ENCODE peak calls at places on chromosomes 13 and 19, in ten cellular contexts. One of them, this sample, is unnamed.
A peak's percentile ranks its signal among the peaks of the same experiment; 100 is the strongest.

GRCh38 chr19:6115992-6116391 is 5.7 kb upstream of the RFX2 start:
- DNase-seq in fibroblast of lung: no peak
- DNase-seq in PC-3: no peak
- DNase-seq in A673: no peak
- DNase-seq in GM23248: no peak
- DNase-seq in neural progenitor cell: no peak
- DNase-seq in astrocyte: no peak
- DNase-seq in hepatocyte: no peak
- DNase-seq in mammary epithelial cell: no peak
- DNase-seq in PC-9: no peak
- DNase-seq in this sample: no peak

GRCh38 chr13:41019027-41019487 is at the start of gene ELF1:
- DNase-seq in fibroblast of lung: peak; percentile 72
- DNase-seq in PC-3: peak; percentile 78
- DNase-seq in A673: peak; percentile 50
- DNase-seq in GM23248: peak; percentile 82
- DNase-seq in neural progenitor cell: no peak
- DNase-seq in astrocyte: peak; percentile 65
- DNase-seq in hepatocyte: peak; percentile 79
- DNase-seq in mammary epithelial cell: peak; percentile 90
- DNase-seq in PC-9: peak; percentile 86
- DNase-seq in this sample: peak; percentile 85

GRCh38 chr13:20198781-20199180 is 6.0 kb upstream of the GJB2 start:
- DNase-seq in fibroblast of lung: peak; percentile 84
- DNase-seq in PC-3: peak; percentile 63
- DNase-seq in A673: no peak
- DNase-seq in GM23248: no peak
- DNase-seq in neural progenitor cell: no peak
- DNase-seq in astrocyte: peak; percentile 84
- DNase-seq in hepatocyte: no peak
- DNase-seq in mammary epithelial cell: peak; percentile 66
- DNase-seq in PC-9: no peak
- DNase-seq in this sample: no peak

GRCh38 chr19:3722443-3723109 is 14.4 kb downstream of the TJP3 start:
- DNase-seq in fibroblast of lung: no peak
- DNase-seq in PC-3: peak; percentile 48
- DNase-seq in A673: no peak
- DNase-seq in GM23248: no peak
- DNase-seq in neural progenitor cell: peak; percentile 74
- DNase-seq in astrocyte: no peak
- DNase-seq in hepatocyte: peak; percentile 84
- DNase-seq in mammary epithelial cell: no peak
- DNase-seq in PC-9: peak; percentile 70
- DNase-seq in this sample: no peak

GRCh38 chr19:18612772-18613588 is at the start of gene TMEM59L:
- DNase-seq in fibroblast of lung: no peak
- DNase-seq in PC-3: no peak
- DNase-seq in A673: no peak
- DNase-seq in GM23248: peak; percentile 40
- DNase-seq in neural progenitor cell: peak; percentile 77
- DNase-seq in astrocyte: no peak
- DNase-seq in hepatocyte: no peak
- DNase-seq in mammary epithelial cell: no peak
- DNase-seq in PC-9: no peak
- DNase-seq in this sample: no peak

GRCh38 chr13:67520886-67521285 is 290.8 kb upstream of the PCDH9 start:
- DNase-seq in fibroblast of lung: no peak
- DNase-seq in PC-3: no peak
- DNase-seq in A673: peak; percentile 2
- DNase-seq in GM23248: no peak
- DNase-seq in neural progenitor cell: no peak
- DNase-seq in astrocyte: no peak
- DNase-seq in hepatocyte: no peak
- DNase-seq in mammary epithelial cell: no peak
- DNase-seq in PC-9: no peak
- DNase-seq in this sample: no peak

GRCh38 chr13:43785681-43786471 is 896 bp downstream of the ENOX1 start:
- DNase-seq in fibroblast of lung: peak; percentile 62
- DNase-seq in PC-3: peak; percentile 48
- DNase-seq in A673: peak; percentile 73
- DNase-seq in GM23248: peak; percentile 76
- DNase-seq in neural progenitor cell: peak; percentile 77
- DNase-seq in astrocyte: peak; percentile 55
- DNase-seq in hepatocyte: peak; percentile 77
- DNase-seq in mammary epithelial cell: peak; percentile 56
- DNase-seq in PC-9: peak; percentile 34
- DNase-seq in this sample: no peak

GRCh38 chr19:47765522-47766358 is 12.8 kb upstream of the SELENOW start:
- DNase-seq in fibroblast of lung: peak; percentile 39
- DNase-seq in PC-3: peak; percentile 43
- DNase-seq in A673: peak; percentile 71
- DNase-seq in GM23248: peak; percentile 72
- DNase-seq in neural progenitor cell: peak; percentile 78
- DNase-seq in astrocyte: no peak
- DNase-seq in hepatocyte: peak; percentile 78
- DNase-seq in mammary epithelial cell: peak; percentile 39
- DNase-seq in PC-9: no peak
- DNase-seq in this sample: no peak

GRCh38 chr13:106151056-106151699 is 384.3 kb downstream of the EFNB2 start:
- DNase-seq in fibroblast of lung: peak; percentile 100
- DNase-seq in PC-3: peak; percentile 93
- DNase-seq in A673: no peak
- DNase-seq in GM23248: peak; percentile 84
- DNase-seq in neural progenitor cell: peak; percentile 63
- DNase-seq in astrocyte: peak; percentile 100
- DNase-seq in hepatocyte: peak; percentile 43
- DNase-seq in mammary epithelial cell: peak; percentile 99
- DNase-seq in PC-9: peak; percentile 99
- DNase-seq in this sample: peak; percentile 87

GRCh38 chr19:53492153-53492552 is 24.6 kb downstream of the ZNF813 start:
- DNase-seq in fibroblast of lung: no peak
- DNase-seq in PC-3: no peak
- DNase-seq in A673: no peak
- DNase-seq in GM23248: no peak
- DNase-seq in neural progenitor cell: no peak
- DNase-seq in astrocyte: no peak
- DNase-seq in hepatocyte: no peak
- DNase-seq in mammary epithelial cell: no peak
- DNase-seq in PC-9: no peak
- DNase-seq in this sample: no peak

GRCh38 chr13:32206097-32206740 is 108.9 kb downstream of the ZAR1L start:
- DNase-seq in fibroblast of lung: no peak
- DNase-seq in PC-3: peak; percentile 14
- DNase-seq in A673: no peak
- DNase-seq in GM23248: peak; percentile 12
- DNase-seq in neural progenitor cell: no peak
- DNase-seq in astrocyte: no peak
- DNase-seq in hepatocyte: peak; percentile 10
- DNase-seq in mammary epithelial cell: peak; percentile 4
- DNase-seq in PC-9: peak; percentile 58
- DNase-seq in this sample: no peak

GRCh38 chr13:27043013-27043412 is 128.6 kb downstream of the USP12 start:
- DNase-seq in fibroblast of lung: peak; percentile 97
- DNase-seq in PC-3: peak; percentile 93
- DNase-seq in A673: peak; percentile 83
- DNase-seq in GM23248: peak; percentile 99
- DNase-seq in neural progenitor cell: no peak
- DNase-seq in astrocyte: peak; percentile 97
- DNase-seq in hepatocyte: peak; percentile 70
- DNase-seq in mammary epithelial cell: peak; percentile 87
- DNase-seq in PC-9: peak; percentile 94
- DNase-seq in this sample: peak; percentile 83

DNA sequence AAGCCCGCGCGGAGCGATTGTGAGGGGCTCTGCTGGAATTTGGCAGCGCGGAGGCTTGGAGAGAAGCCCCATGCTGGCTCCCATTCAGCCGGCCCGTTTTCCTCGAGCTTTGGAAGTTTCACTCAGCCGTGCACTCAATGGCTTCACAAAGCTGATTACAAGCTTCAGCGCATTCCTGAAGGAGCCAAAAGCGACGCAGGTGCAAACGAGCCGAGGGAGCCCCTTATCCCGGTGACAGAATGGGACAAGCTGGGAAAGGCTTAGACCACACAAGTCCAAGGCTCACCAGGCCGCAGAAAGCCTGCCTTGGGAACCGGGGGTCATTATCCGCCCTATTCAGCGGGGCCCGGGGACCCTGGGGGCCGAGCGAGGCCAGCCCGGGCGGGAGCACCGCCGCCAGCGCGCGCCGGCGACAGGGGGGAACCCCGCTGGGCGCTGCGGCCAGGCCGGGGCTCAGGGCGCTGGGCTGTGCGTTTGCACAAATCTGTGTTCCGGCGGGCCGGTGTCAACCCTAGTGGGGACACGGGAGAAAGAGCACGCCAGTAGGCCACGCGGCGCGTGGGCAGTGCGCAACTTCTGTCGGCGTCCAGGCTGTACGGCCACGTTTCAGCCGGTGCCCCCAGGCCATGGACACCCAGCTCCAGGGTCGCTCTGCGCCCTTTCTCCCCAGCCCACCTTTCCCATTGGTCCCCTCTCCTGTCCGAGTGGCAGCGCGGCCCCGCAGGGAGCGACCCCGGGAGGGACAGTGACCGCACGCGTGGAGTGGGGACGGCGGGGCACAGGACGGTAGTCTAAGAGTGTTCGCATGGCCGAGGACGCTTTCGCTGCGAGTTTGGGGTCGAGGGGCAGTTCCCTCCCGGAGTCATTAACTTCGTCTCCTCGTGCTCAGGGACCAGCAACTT is 37.3 kb downstream of the SOX1 start:
- DNase-seq in fibroblast of lung: no peak
- DNase-seq in PC-3: no peak
- DNase-seq in A673: peak; percentile 55
- DNase-seq in GM23248: no peak
- DNase-seq in neural progenitor cell: peak; percentile 99
- DNase-seq in astrocyte: no peak
- DNase-seq in hepatocyte: no peak
- DNase-seq in mammary epithelial cell: no peak
- DNase-seq in PC-9: no peak
- DNase-seq in this sample: no peak
- TF ChIP-seq EZH2 in fibroblast of lung: no peak
- TF ChIP-seq EZH2 in PC-3: no peak
- TF ChIP-seq EZH2 in A673: no peak
- TF ChIP-seq EZH2 in GM23248: no peak
- TF ChIP-seq EZH2 in neural progenitor cell: peak; percentile 34
- TF ChIP-seq EZH2 in astrocyte: peak; percentile 55
- TF ChIP-seq EZH2 in hepatocyte: peak; percentile 71
- TF ChIP-seq EZH2 in mammary epithelial cell: no peak
- TF ChIP-seq EZH2 in PC-9: no peak
- TF ChIP-seq EZH2 in this sample: no peak

GRCh38 chr19:10112895-10113591 is 1.6 kb downstream of the P2RY11 start:
- DNase-seq in fibroblast of lung: peak; percentile 23
- DNase-seq in PC-3: peak; percentile 68
- DNase-seq in A673: peak; percentile 71
- DNase-seq in GM23248: peak; percentile 75
- DNase-seq in neural progenitor cell: peak; percentile 62
- DNase-seq in astrocyte: no peak
- DNase-seq in hepatocyte: peak; percentile 68
- DNase-seq in mammary epithelial cell: no peak
- DNase-seq in PC-9: no peak
- DNase-seq in this sample: no peak

GRCh38 chr19:10114651-10115391 is 3.3 kb downstream of the P2RY11 start:
- DNase-seq in fibroblast of lung: no peak
- DNase-seq in PC-3: peak; percentile 39
- DNase-seq in A673: no peak
- DNase-seq in GM23248: peak; percentile 34
- DNase-seq in neural progenitor cell: no peak
- DNase-seq in astrocyte: no peak
- DNase-seq in hepatocyte: no peak
- DNase-seq in mammary epithelial cell: no peak
- DNase-seq in PC-9: no peak
- DNase-seq in this sample: no peak

GRCh38 chr19:10113964-10114650 is 2.6 kb downstream of the P2RY11 start:
- DNase-seq in fibroblast of lung: no peak
- DNase-seq in PC-3: peak; percentile 11
- DNase-seq in A673: no peak
- DNase-seq in GM23248: peak; percentile 18
- DNase-seq in neural progenitor cell: no peak
- DNase-seq in astrocyte: no peak
- DNase-seq in hepatocyte: no peak
- DNase-seq in mammary epithelial cell: no peak
- DNase-seq in PC-9: no peak
- DNase-seq in this sample: no peak

GRCh38 chr19:10112037-10112751 is 701 bp downstream of the P2RY11 start:
- DNase-seq in fibroblast of lung: no peak
- DNase-seq in PC-3: peak; percentile 22
- DNase-seq in A673: no peak
- DNase-seq in GM23248: peak; percentile 43
- DNase-seq in neural progenitor cell: no peak
- DNase-seq in astrocyte: no peak
- DNase-seq in hepatocyte: no peak
- DNase-seq in mammary epithelial cell: no peak
- DNase-seq in PC-9: no peak
- DNase-seq in this sample: no peak

DNA sequence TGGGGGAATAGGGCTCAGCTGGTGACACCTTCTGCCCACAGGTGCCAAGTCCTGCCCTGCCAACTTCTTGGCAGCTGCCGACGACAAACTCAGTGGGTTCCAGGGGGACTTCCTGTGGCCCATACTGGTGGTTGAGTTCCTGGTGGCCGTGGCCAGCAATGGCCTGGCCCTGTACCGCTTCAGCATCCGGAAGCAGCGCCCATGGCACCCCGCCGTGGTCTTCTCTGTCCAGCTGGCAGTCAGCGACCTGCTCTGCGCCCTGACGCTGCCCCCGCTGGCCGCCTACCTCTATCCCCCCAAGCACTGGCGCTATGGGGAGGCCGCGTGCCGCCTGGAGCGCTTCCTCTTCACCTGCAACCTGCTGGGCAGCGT is 2.1 kb downstream of the P2RY11 start:
- DNase-seq in fibroblast of lung: no peak
- DNase-seq in PC-3: peak; percentile 15
- DNase-seq in A673: no peak
- DNase-seq in GM23248: peak; percentile 26
- DNase-seq in neural progenitor cell: no peak
- DNase-seq in astrocyte: no peak
- DNase-seq in hepatocyte: no peak
- DNase-seq in mammary epithelial cell: no peak
- DNase-seq in PC-9: no peak
- DNase-seq in this sample: no peak
- H3K4me1 ChIP-seq in fibroblast of lung: peaks cover 3% of the 10 kb centered on the region
- H3K4me1 ChIP-seq in PC-3: no peaks in the 10 kb centered on the region
- H3K4me1 ChIP-seq in A673: peaks cover 7% of the 10 kb centered on the region
- H3K4me1 ChIP-seq in GM23248: peaks cover 4% of the 10 kb centered on the region
- H3K4me1 ChIP-seq in neural progenitor cell: no peaks in the 10 kb centered on the region
- H3K4me1 ChIP-seq in astrocyte: peaks cover 4% of the 10 kb centered on the region
- H3K4me1 ChIP-seq in hepatocyte: peaks cover 3% of the 10 kb centered on the region
- H3K4me1 ChIP-seq in mammary epithelial cell: peaks cover 4% of the 10 kb centered on the region
- H3K4me1 ChIP-seq in PC-9: no peaks in the 10 kb centered on the region
- H3K4me1 ChIP-seq in this sample: peaks cover 2% of the 10 kb centered on the region

GRCh38 chr13:113864303-113864890 is 521 bp upstream of the GAS6 start:
- DNase-seq in fibroblast of lung: no peak
- DNase-seq in PC-3: no peak
- DNase-seq in A673: no peak
- DNase-seq in GM23248: peak; percentile 53
- DNase-seq in neural progenitor cell: no peak
- DNase-seq in astrocyte: no peak
- DNase-seq in hepatocyte: no peak
- DNase-seq in mammary epithelial cell: peak; percentile 68
- DNase-seq in PC-9: no peak
- DNase-seq in this sample: no peak
- TF ChIP-seq EZH2 in fibroblast of lung: no peak
- TF ChIP-seq EZH2 in PC-3: no peak
- TF ChIP-seq EZH2 in A673: no peak
- TF ChIP-seq EZH2 in GM23248: no peak
- TF ChIP-seq EZH2 in neural progenitor cell: no peak
- TF ChIP-seq EZH2 in astrocyte: no peak
- TF ChIP-seq EZH2 in hepatocyte: no peak
- TF ChIP-seq EZH2 in mammary epithelial cell: no peak
- TF ChIP-seq EZH2 in PC-9: no peak
- TF ChIP-seq EZH2 in this sample: no peak

GRCh38 chr19:8561071-8561764 is 16.0 kb downstream of the MYO1F start:
- DNase-seq in fibroblast of lung: no peak
- DNase-seq in PC-3: no peak
- DNase-seq in A673: no peak
- DNase-seq in GM23248: no peak
- DNase-seq in neural progenitor cell: no peak
- DNase-seq in astrocyte: no peak
- DNase-seq in hepatocyte: no peak
- DNase-seq in mammary epithelial cell: no peak
- DNase-seq in PC-9: no peak
- DNase-seq in this sample: no peak
- H3K4me1 ChIP-seq in fibroblast of lung: no peaks in the 10 kb centered on the region
- H3K4me1 ChIP-seq in PC-3: no peaks in the 10 kb centered on the region
- H3K4me1 ChIP-seq in A673: no peaks in the 10 kb centered on the region
- H3K4me1 ChIP-seq in GM23248: no peaks in the 10 kb centered on the region
- H3K4me1 ChIP-seq in neural progenitor cell: no peaks in the 10 kb centered on the region
- H3K4me1 ChIP-seq in astrocyte: no peaks in the 10 kb centered on the region
- H3K4me1 ChIP-seq in hepatocyte: no peaks in the 10 kb centered on the region
- H3K4me1 ChIP-seq in mammary epithelial cell: no peaks in the 10 kb centered on the region
- H3K4me1 ChIP-seq in PC-9: no peaks in the 10 kb centered on the region
- H3K4me1 ChIP-seq in this sample: no peaks in the 10 kb centered on the region